ENCODE peak calls at places on chromosomes 1 and 21, in ten cellular contexts. D is kidney epithelial cell; F is psoas muscle; H is CD8-positive, alpha-beta memory T cell; W is ovary; Z is uterus; M is BE2C; E is aorta; X is PC-9; S is kidney. L is an unnamed sample.
A peak's percentile ranks its signal among the peaks of the same experiment; 100 is the strongest.

GRCh38 chr21:38766987-38767722 is 38.6 kb upstream of the ETS2 start:
- DNase-seq in D (no peak), F (no peak), H (peak; percentile 66), W (no peak), Z (no peak), M (no peak), E (no peak), X (peak; percentile 35), S (no peak), L (peak; percentile 83)

GRCh38 chr1:15681346-15682290 is 2.5 kb upstream of the PLEKHM2 start:
- DNase-seq in D (no peak), F (peak; percentile 39), H (no peak), W (no peak), Z (no peak), M (no peak), E (no peak), X (peak; percentile 65), S (no peak), L (no peak)

GRCh38 chr1:46646331-46646730 is 21.8 kb downstream of the ATPAF1 start:
- DNase-seq in D (no peak), F (no peak), H (no peak), W (no peak), Z (no peak), M (no peak), E (no peak), X (no peak), S (no peak), L (no peak)

GRCh38 chr1:76086597-76086996 is 12.1 kb downstream of the ST6GALNAC3 start:
- DNase-seq in D (no peak), F (no peak), H (no peak), W (no peak), Z (no peak), M (no peak), E (no peak), X (no peak), S (no peak), L (no peak)

GRCh38 chr1:229971141-229971540 is 95.9 kb upstream of the GALNT2 start:
- DNase-seq in D (no peak), F (no peak), H (no peak), W (no peak), Z (no peak), M (no peak), E (no peak), X (no peak), S (peak; percentile 46), L (no peak)

GRCh38 chr1:207897188-207897587 is 13.7 kb downstream of the CD34 start:
- DNase-seq in D (no peak), F (no peak), H (no peak), W (no peak), Z (no peak), M (no peak), E (no peak), X (no peak), S (no peak), L (no peak)

GRCh38 chr1:63317007-63317813 is 5.2 kb upstream of the FOXD3 start:
- DNase-seq in D (no peak), F (peak; percentile 62), H (no peak), W (no peak), Z (no peak), M (no peak), E (peak; percentile 84), X (peak; percentile 87), S (peak; percentile 83), L (peak; percentile 83)

GRCh38 chr1:9687120-9687875 is 35.8 kb downstream of the PIK3CD start:
- DNase-seq in D (peak; percentile 80), F (peak; percentile 57), H (peak; percentile 86), W (peak; percentile 69), Z (peak; percentile 63), M (peak; percentile 56), E (peak; percentile 90), X (peak; percentile 53), S (peak; percentile 86), L (peak; percentile 83)

GRCh38 chr1:230205719-230206198 is 138.7 kb downstream of the GALNT2 start:
- DNase-seq in D (no peak), F (no peak), H (no peak), W (no peak), Z (no peak), M (no peak), E (no peak), X (no peak), S (no peak), L (no peak)

GRCh38 chr1:151934048-151934493 is 24.8 kb upstream of the THEM4 start:
- DNase-seq in D (no peak), F (no peak), H (peak; percentile 66), W (peak; percentile 61), Z (peak; percentile 39), M (peak; percentile 42), E (no peak), X (peak; percentile 58), S (no peak), L (no peak)

GRCh38 chr1:13543927-13544556 is 30.2 kb upstream of the LRRC38 start:
- DNase-seq in D (no peak), F (peak; percentile 70), H (no peak), W (peak; percentile 22), Z (no peak), M (no peak), E (no peak), X (peak; percentile 12), S (no peak), L (no peak)

GRCh38 chr1:109850827-109851226 is 59.8 kb upstream of the CSF1 start:
- DNase-seq in D (no peak), F (no peak), H (no peak), W (no peak), Z (no peak), M (no peak), E (no peak), X (no peak), S (no peak), L (no peak)

GRCh38 chr1:233393084-233393840 is 65.7 kb downstream of the MAP3K21 start:
- DNase-seq in D (no peak), F (no peak), H (no peak), W (no peak), Z (no peak), M (no peak), E (no peak), X (no peak), S (no peak), L (no peak)
- H3K4me3 ChIP-seq in D (no peak overlapping the region), F (no peak overlapping the region), H (no peak overlapping the region), W (no peak overlapping the region), Z (no peak overlapping the region), M (no peak overlapping the region), E (no peak overlapping the region), X (no peak overlapping the region), S (no peak overlapping the region), L (no peak overlapping the region)

DNA sequence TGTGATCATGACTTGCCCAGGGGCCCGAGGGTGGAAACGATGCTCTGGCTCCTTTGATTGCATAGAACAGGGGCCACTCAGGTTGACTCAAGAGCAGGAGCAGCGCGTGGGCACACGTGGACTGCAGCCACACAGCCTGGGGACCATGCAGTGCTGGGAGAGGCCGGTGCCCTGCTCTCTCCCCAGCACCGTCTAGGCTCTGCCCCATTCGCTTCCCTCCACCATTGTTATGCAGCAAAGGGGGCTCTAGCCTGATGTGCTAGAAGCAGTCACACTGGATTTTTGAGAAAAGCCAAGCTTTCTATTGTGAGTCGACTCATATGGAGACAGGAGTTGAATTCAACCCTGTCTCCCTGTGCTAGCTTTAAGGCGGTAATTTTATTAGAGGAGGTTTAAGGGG is 8.7 kb downstream of the PINK1 start:
- DNase-seq in D (no peak), F (no peak), H (no peak), W (no peak), Z (no peak), M (no peak), E (no peak), X (no peak), S (no peak), L (no peak)
- H3K36me3 ChIP-seq in D (peaks cover 3% of the 10 kb centered on the region), F (peaks cover 4% of the 10 kb centered on the region), H (peaks cover 15% of the 10 kb centered on the region), W (no peaks in the 10 kb centered on the region), Z (no peaks in the 10 kb centered on the region), M (no peaks in the 10 kb centered on the region), E (no peaks in the 10 kb centered on the region), X (no peaks in the 10 kb centered on the region), S (peaks cover 47% of the 10 kb centered on the region), L (peaks cover 2% of the 10 kb centered on the region)

DNA sequence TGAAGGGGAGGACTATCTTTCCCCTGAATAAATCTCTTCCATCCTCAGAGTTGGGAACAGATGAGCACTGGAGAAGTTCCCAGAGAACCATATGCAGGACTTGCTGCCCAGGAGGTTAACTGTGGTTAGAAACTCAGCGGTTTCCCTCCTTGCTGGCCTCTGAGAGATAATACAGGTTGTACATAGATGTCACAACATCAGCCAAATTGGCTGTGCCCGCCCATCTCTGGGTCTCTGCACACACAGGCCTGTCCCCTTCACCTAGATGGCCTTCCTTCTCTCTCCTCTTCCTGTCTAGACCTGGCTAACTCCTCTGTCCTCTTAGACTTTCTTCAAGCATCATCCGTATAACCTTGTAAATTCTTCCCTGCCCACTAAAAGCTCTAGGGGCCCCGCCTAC is 5.7 kb downstream of the RGS5 start:
- DNase-seq in D (no peak), F (no peak), H (no peak), W (no peak), Z (no peak), M (peak; percentile 51), E (no peak), X (no peak), S (no peak), L (no peak)
- H3K4me3 ChIP-seq in D (no peak overlapping the region), F (peak overlapping the region; percentile 0), H (no peak overlapping the region), W (no peak overlapping the region), Z (no peak overlapping the region), M (peak overlapping the region; percentile 92), E (peak overlapping the region; percentile 42), X (no peak overlapping the region), S (no peak overlapping the region), L (no peak overlapping the region)

GRCh38 chr21:43692949-43693348 is 26.0 kb upstream of the PDXK start:
- DNase-seq in D (no peak), F (no peak), H (no peak), W (no peak), Z (no peak), M (no peak), E (peak; percentile 31), X (no peak), S (peak; percentile 37), L (no peak)

GRCh38 chr21:43691801-43692200 is 27.1 kb upstream of the PDXK start:
- DNase-seq in D (no peak), F (no peak), H (no peak), W (no peak), Z (no peak), M (no peak), E (no peak), X (no peak), S (peak; percentile 53), L (no peak)

GRCh38 chr21:43696214-43696613 is 22.7 kb upstream of the PDXK start:
- DNase-seq in D (no peak), F (no peak), H (no peak), W (no peak), Z (no peak), M (no peak), E (peak; percentile 61), X (no peak), S (peak; percentile 62), L (no peak)

GRCh38 chr21:43694437-43695079 is 24.4 kb upstream of the PDXK start:
- DNase-seq in D (no peak), F (no peak), H (no peak), W (no peak), Z (no peak), M (no peak), E (no peak), X (no peak), S (peak; percentile 46), L (no peak)

DNA sequence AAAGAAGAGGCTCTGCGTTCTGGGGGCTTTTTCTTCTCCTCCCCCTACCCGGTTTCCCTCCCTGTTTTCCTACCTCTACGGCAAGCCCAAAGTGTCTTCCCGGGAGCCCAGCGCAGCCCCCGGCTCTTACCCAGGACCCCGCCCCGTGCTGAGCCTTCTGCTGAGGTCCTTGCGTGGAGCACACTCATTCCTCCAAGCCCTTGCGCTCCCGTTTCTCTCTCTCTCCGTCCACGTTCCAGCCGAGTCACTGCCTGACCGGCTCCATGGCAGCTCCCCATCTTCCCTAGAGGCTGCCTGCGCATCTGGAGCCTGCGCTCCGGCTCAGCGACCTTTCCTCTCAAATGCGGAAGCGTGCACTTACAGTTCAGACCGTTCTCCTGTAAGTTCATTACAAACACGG is 24.9 kb upstream of the PDXK start:
- DNase-seq in D (no peak), F (no peak), H (no peak), W (no peak), Z (no peak), M (no peak), E (no peak), X (no peak), S (peak; percentile 42), L (no peak)
- H3K36me3 ChIP-seq in D (peaks cover 3% of the 10 kb centered on the region), F (peaks cover 5% of the 10 kb centered on the region), H (peaks cover 12% of the 10 kb centered on the region), W (no peaks in the 10 kb centered on the region), Z (no peaks in the 10 kb centered on the region), M (peaks cover 61% of the 10 kb centered on the region), E (no peaks in the 10 kb centered on the region), X (no peaks in the 10 kb centered on the region), S (peaks cover 13% of the 10 kb centered on the region), L (peaks cover 32% of the 10 kb centered on the region)